ENCODE peak calls at places on chromosome 11, in nine cellular contexts. One of them, this sample, is unnamed.

GRCh38 chr11:33734441-33735165 is 1.6 kb downstream of the CD59 start:
- DNase-seq in mesenchymal stem cell: peak
- DNase-seq in psoas muscle: peak
- DNase-seq in IMR-90: no peak
- DNase-seq in caudate nucleus: no peak
- DNase-seq in transverse colon: peak
- DNase-seq in esophagus squamous epithelium: no peak
- DNase-seq in ascending aorta: no peak
- DNase-seq in tibial nerve: peak
- DNase-seq in this sample: peak

GRCh38 chr11:64268687-64269379 is 15.6 kb downstream of the BAD start:
- DNase-seq in mesenchymal stem cell: peak
- DNase-seq in psoas muscle: peak
- DNase-seq in IMR-90: peak
- DNase-seq in caudate nucleus: no peak
- DNase-seq in transverse colon: peak
- DNase-seq in esophagus squamous epithelium: no peak
- DNase-seq in ascending aorta: no peak
- DNase-seq in tibial nerve: peak
- DNase-seq in this sample: peak

GRCh38 chr11:93477684-93478234 is 65.4 kb downstream of the SMCO4 start:
- DNase-seq in mesenchymal stem cell: peak
- DNase-seq in psoas muscle: no peak
- DNase-seq in IMR-90: peak
- DNase-seq in caudate nucleus: no peak
- DNase-seq in transverse colon: no peak
- DNase-seq in esophagus squamous epithelium: no peak
- DNase-seq in ascending aorta: no peak
- DNase-seq in tibial nerve: no peak
- DNase-seq in this sample: peak

GRCh38 chr11:44300881-44301855 is 8.8 kb downstream of the ALX4 start:
- DNase-seq in mesenchymal stem cell: peak
- DNase-seq in psoas muscle: no peak
- DNase-seq in IMR-90: no peak
- DNase-seq in caudate nucleus: no peak
- DNase-seq in transverse colon: no peak
- DNase-seq in esophagus squamous epithelium: no peak
- DNase-seq in ascending aorta: no peak
- DNase-seq in tibial nerve: no peak
- DNase-seq in this sample: no peak

GRCh38 chr11:134724779-134725140 is 312.7 kb upstream of the B3GAT1 start:
- DNase-seq in mesenchymal stem cell: no peak
- DNase-seq in psoas muscle: no peak
- DNase-seq in IMR-90: no peak
- DNase-seq in caudate nucleus: no peak
- DNase-seq in transverse colon: no peak
- DNase-seq in esophagus squamous epithelium: no peak
- DNase-seq in ascending aorta: no peak
- DNase-seq in tibial nerve: no peak
- DNase-seq in this sample: no peak

GRCh38 chr11:121887564-121887963 is 228.5 kb downstream of the BLID start:
- DNase-seq in mesenchymal stem cell: no peak
- DNase-seq in psoas muscle: no peak
- DNase-seq in IMR-90: no peak
- DNase-seq in caudate nucleus: no peak
- DNase-seq in transverse colon: peak
- DNase-seq in esophagus squamous epithelium: no peak
- DNase-seq in ascending aorta: no peak
- DNase-seq in tibial nerve: no peak
- DNase-seq in this sample: no peak

GRCh38 chr11:6175440-6175839 is 5.3 kb upstream of the OR52B2 start:
- DNase-seq in mesenchymal stem cell: no peak
- DNase-seq in psoas muscle: no peak
- DNase-seq in IMR-90: no peak
- DNase-seq in caudate nucleus: no peak
- DNase-seq in transverse colon: no peak
- DNase-seq in esophagus squamous epithelium: no peak
- DNase-seq in ascending aorta: no peak
- DNase-seq in tibial nerve: no peak
- DNase-seq in this sample: no peak

GRCh38 chr11:66604161-66604560 is 11.2 kb downstream of the CCS start:
- DNase-seq in mesenchymal stem cell: no peak
- DNase-seq in psoas muscle: no peak
- DNase-seq in IMR-90: no peak
- DNase-seq in caudate nucleus: no peak
- DNase-seq in transverse colon: no peak
- DNase-seq in esophagus squamous epithelium: no peak
- DNase-seq in ascending aorta: no peak
- DNase-seq in tibial nerve: no peak
- DNase-seq in this sample: no peak

GRCh38 chr11:6505577-6506240 is 8.6 kb downstream of the DNHD1 start:
- DNase-seq in mesenchymal stem cell: peak
- DNase-seq in psoas muscle: no peak
- DNase-seq in IMR-90: peak
- DNase-seq in caudate nucleus: no peak
- DNase-seq in transverse colon: no peak
- DNase-seq in esophagus squamous epithelium: no peak
- DNase-seq in ascending aorta: no peak
- DNase-seq in tibial nerve: peak
- DNase-seq in this sample: peak

GRCh38 chr11:75597636-75598035 is 35.6 kb downstream of the SERPINH1 start:
- DNase-seq in mesenchymal stem cell: peak
- DNase-seq in psoas muscle: no peak
- DNase-seq in IMR-90: no peak
- DNase-seq in caudate nucleus: no peak
- DNase-seq in transverse colon: no peak
- DNase-seq in esophagus squamous epithelium: no peak
- DNase-seq in ascending aorta: no peak
- DNase-seq in tibial nerve: no peak
- DNase-seq in this sample: peak

GRCh38 chr11:58659404-58659803 is 36.9 kb downstream of the CNTF start:
- DNase-seq in mesenchymal stem cell: no peak
- DNase-seq in psoas muscle: no peak
- DNase-seq in IMR-90: no peak
- DNase-seq in caudate nucleus: no peak
- DNase-seq in transverse colon: peak
- DNase-seq in esophagus squamous epithelium: no peak
- DNase-seq in ascending aorta: no peak
- DNase-seq in tibial nerve: no peak
- DNase-seq in this sample: no peak

GRCh38 chr11:68300076-68300830 is 12.1 kb upstream of the LRP5 start:
- DNase-seq in mesenchymal stem cell: no peak
- DNase-seq in psoas muscle: no peak
- DNase-seq in IMR-90: no peak
- DNase-seq in caudate nucleus: no peak
- DNase-seq in transverse colon: no peak
- DNase-seq in esophagus squamous epithelium: no peak
- DNase-seq in ascending aorta: no peak
- DNase-seq in tibial nerve: no peak
- DNase-seq in this sample: no peak

GRCh38 chr11:6353367-6353987 is 33.2 kb upstream of the CAVIN3 start:
- DNase-seq in mesenchymal stem cell: peak
- DNase-seq in psoas muscle: peak
- DNase-seq in IMR-90: peak
- DNase-seq in caudate nucleus: no peak
- DNase-seq in transverse colon: peak
- DNase-seq in esophagus squamous epithelium: no peak
- DNase-seq in ascending aorta: no peak
- DNase-seq in tibial nerve: peak
- DNase-seq in this sample: peak

GRCh38 chr11:86802601-86803051 is 2.3 kb downstream of the PRSS23 start:
- DNase-seq in mesenchymal stem cell: peak
- DNase-seq in psoas muscle: no peak
- DNase-seq in IMR-90: peak
- DNase-seq in caudate nucleus: no peak
- DNase-seq in transverse colon: no peak
- DNase-seq in esophagus squamous epithelium: no peak
- DNase-seq in ascending aorta: no peak
- DNase-seq in tibial nerve: no peak
- DNase-seq in this sample: peak

GRCh38 chr11:85167038-85167437 is 460.1 kb downstream of the DLG2 start:
- DNase-seq in mesenchymal stem cell: no peak
- DNase-seq in psoas muscle: no peak
- DNase-seq in IMR-90: peak
- DNase-seq in caudate nucleus: no peak
- DNase-seq in transverse colon: no peak
- DNase-seq in esophagus squamous epithelium: no peak
- DNase-seq in ascending aorta: no peak
- DNase-seq in tibial nerve: no peak
- DNase-seq in this sample: no peak

DNA sequence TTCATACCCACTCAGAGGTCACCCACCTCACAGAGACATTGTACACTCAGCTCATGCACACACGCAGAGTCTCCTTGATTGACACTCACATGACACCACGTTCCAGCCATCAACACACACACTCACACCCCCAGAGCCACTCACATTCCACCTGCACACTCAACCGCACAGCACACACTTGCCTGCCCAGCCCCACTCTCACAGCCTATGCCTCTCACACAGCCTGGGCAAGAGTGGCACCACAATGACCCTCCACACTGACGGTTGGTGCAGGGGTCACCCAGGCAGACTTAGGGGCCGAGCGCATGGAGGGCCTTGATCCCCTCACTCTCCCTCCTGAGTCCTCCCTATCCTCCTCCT is 2.2 kb downstream of the SPI1 start:
- DNase-seq in mesenchymal stem cell: no peak
- DNase-seq in psoas muscle: no peak
- DNase-seq in IMR-90: no peak
- DNase-seq in caudate nucleus: no peak
- DNase-seq in transverse colon: no peak
- DNase-seq in esophagus squamous epithelium: no peak
- DNase-seq in ascending aorta: no peak
- DNase-seq in tibial nerve: no peak
- DNase-seq in this sample: no peak
- H3K27ac ChIP-seq in mesenchymal stem cell: no peak
- H3K27ac ChIP-seq in psoas muscle: no peak
- H3K27ac ChIP-seq in IMR-90: no peak
- H3K27ac ChIP-seq in caudate nucleus: no peak
- H3K27ac ChIP-seq in transverse colon: peak
- H3K27ac ChIP-seq in esophagus squamous epithelium: no peak
- H3K27ac ChIP-seq in ascending aorta: no peak
- H3K27ac ChIP-seq in tibial nerve: no peak
- H3K27ac ChIP-seq in this sample: no peak

GRCh38 chr11:70247710-70248072 is 22.8 kb upstream of the PPFIA1 start:
- DNase-seq in mesenchymal stem cell: no peak
- DNase-seq in psoas muscle: peak
- DNase-seq in IMR-90: no peak
- DNase-seq in caudate nucleus: no peak
- DNase-seq in transverse colon: no peak
- DNase-seq in esophagus squamous epithelium: no peak
- DNase-seq in ascending aorta: no peak
- DNase-seq in tibial nerve: no peak
- DNase-seq in this sample: no peak
- H3K27ac ChIP-seq in mesenchymal stem cell: no peak
- H3K27ac ChIP-seq in psoas muscle: no peak
- H3K27ac ChIP-seq in IMR-90: no peak
- H3K27ac ChIP-seq in caudate nucleus: no peak
- H3K27ac ChIP-seq in transverse colon: no peak
- H3K27ac ChIP-seq in esophagus squamous epithelium: no peak
- H3K27ac ChIP-seq in ascending aorta: no peak
- H3K27ac ChIP-seq in tibial nerve: no peak
- H3K27ac ChIP-seq in this sample: no peak

DNA sequence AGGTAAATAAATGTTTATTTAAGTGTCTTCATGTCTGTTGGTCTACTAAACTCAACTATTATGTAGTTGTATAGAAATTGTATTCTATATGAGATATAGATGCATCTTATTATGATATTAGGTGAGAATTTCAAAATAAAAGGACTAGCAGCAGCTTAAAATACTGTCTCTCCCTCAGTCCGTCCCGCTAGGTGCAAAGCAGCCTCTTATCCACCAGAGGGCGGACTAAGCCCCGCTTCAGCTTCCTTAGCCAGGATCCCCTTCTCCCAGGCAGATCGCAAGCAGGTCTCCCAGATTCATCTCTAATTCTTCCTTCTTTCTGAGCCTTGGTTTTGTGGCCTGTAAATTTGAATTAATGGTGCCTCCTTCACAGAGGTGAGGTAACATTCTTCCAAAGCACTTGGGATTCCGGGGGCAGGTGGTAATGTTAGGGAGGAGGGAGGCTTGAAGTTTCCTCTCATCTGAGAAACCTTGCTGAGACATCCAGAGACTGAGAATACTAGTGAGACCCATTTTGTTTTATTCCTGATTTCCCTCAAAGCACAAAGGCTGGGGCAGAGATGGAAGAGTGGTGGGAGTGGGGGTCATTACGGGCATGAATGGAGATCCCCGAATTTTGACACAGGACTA is 13.5 kb upstream of the INSC start:
- DNase-seq in mesenchymal stem cell: peak
- DNase-seq in psoas muscle: peak
- DNase-seq in IMR-90: peak
- DNase-seq in caudate nucleus: peak
- DNase-seq in transverse colon: peak
- DNase-seq in esophagus squamous epithelium: no peak
- DNase-seq in ascending aorta: no peak
- DNase-seq in tibial nerve: peak
- DNase-seq in this sample: peak
- H3K27ac ChIP-seq in mesenchymal stem cell: no peak
- H3K27ac ChIP-seq in psoas muscle: no peak
- H3K27ac ChIP-seq in IMR-90: no peak
- H3K27ac ChIP-seq in caudate nucleus: no peak
- H3K27ac ChIP-seq in transverse colon: no peak
- H3K27ac ChIP-seq in esophagus squamous epithelium: no peak
- H3K27ac ChIP-seq in ascending aorta: no peak
- H3K27ac ChIP-seq in tibial nerve: no peak
- H3K27ac ChIP-seq in this sample: no peak

GRCh38 chr11:124776865-124777645 is 15.0 kb upstream of the ESAM start:
- DNase-seq in mesenchymal stem cell: no peak
- DNase-seq in psoas muscle: no peak
- DNase-seq in IMR-90: no peak
- DNase-seq in caudate nucleus: no peak
- DNase-seq in transverse colon: no peak
- DNase-seq in esophagus squamous epithelium: no peak
- DNase-seq in ascending aorta: no peak
- DNase-seq in tibial nerve: no peak
- DNase-seq in this sample: no peak

GRCh38 chr11:124779568-124779967 is 17.5 kb upstream of the ESAM start:
- DNase-seq in mesenchymal stem cell: no peak
- DNase-seq in psoas muscle: no peak
- DNase-seq in IMR-90: no peak
- DNase-seq in caudate nucleus: no peak
- DNase-seq in transverse colon: no peak
- DNase-seq in esophagus squamous epithelium: no peak
- DNase-seq in ascending aorta: no peak
- DNase-seq in tibial nerve: no peak
- DNase-seq in this sample: peak

GRCh38 chr11:124783002-124783401 is 17.2 kb downstream of the MSANTD2 start:
- DNase-seq in mesenchymal stem cell: no peak
- DNase-seq in psoas muscle: no peak
- DNase-seq in IMR-90: peak
- DNase-seq in caudate nucleus: no peak
- DNase-seq in transverse colon: no peak
- DNase-seq in esophagus squamous epithelium: no peak
- DNase-seq in ascending aorta: no peak
- DNase-seq in tibial nerve: no peak
- DNase-seq in this sample: no peak

GRCh38 chr11:124784051-124784450 is 16.2 kb downstream of the MSANTD2 start:
- DNase-seq in mesenchymal stem cell: no peak
- DNase-seq in psoas muscle: no peak
- DNase-seq in IMR-90: no peak
- DNase-seq in caudate nucleus: no peak
- DNase-seq in transverse colon: no peak
- DNase-seq in esophagus squamous epithelium: no peak
- DNase-seq in ascending aorta: no peak
- DNase-seq in tibial nerve: no peak
- DNase-seq in this sample: no peak

GRCh38 chr11:124778281-124778680 is 16.2 kb upstream of the ESAM start:
- DNase-seq in mesenchymal stem cell: no peak
- DNase-seq in psoas muscle: no peak
- DNase-seq in IMR-90: no peak
- DNase-seq in caudate nucleus: no peak
- DNase-seq in transverse colon: no peak
- DNase-seq in esophagus squamous epithelium: no peak
- DNase-seq in ascending aorta: no peak
- DNase-seq in tibial nerve: no peak
- DNase-seq in this sample: no peak
- H3K27ac ChIP-seq in mesenchymal stem cell: no peak
- H3K27ac ChIP-seq in psoas muscle: no peak
- H3K27ac ChIP-seq in IMR-90: no peak
- H3K27ac ChIP-seq in caudate nucleus: no peak
- H3K27ac ChIP-seq in transverse colon: no peak
- H3K27ac ChIP-seq in esophagus squamous epithelium: no peak
- H3K27ac ChIP-seq in ascending aorta: peak
- H3K27ac ChIP-seq in tibial nerve: no peak
- H3K27ac ChIP-seq in this sample: no peak

This sample was measured in endothelial cell of umbilical vein.